ENCODE peak calls at places on chromosomes 12 and 14, in seven cellular contexts. One of them, this sample, is unnamed.
A peak's percentile ranks its signal among the peaks of the same experiment; 100 is the strongest.

GRCh38 chr12:46832084-46832704 is 6.4 kb upstream of the SLC38A4 start:
- DNase-seq in HCT116: no peak
- DNase-seq in breast epithelium: no peak
- DNase-seq in H1: no peak
- DNase-seq in stomach: no peak
- DNase-seq in endothelial cell of umbilical vein: no peak
- DNase-seq in esophagus muscularis mucosa: no peak
- DNase-seq in this sample: no peak

GRCh38 chr12:617304-617915 is 45.8 kb downstream of the NINJ2 start:
- DNase-seq in HCT116: no peak
- DNase-seq in breast epithelium: no peak
- DNase-seq in H1: no peak
- DNase-seq in stomach: peak; percentile 42
- DNase-seq in endothelial cell of umbilical vein: peak; percentile 19
- DNase-seq in esophagus muscularis mucosa: no peak
- DNase-seq in this sample: peak; percentile 46

GRCh38 chr14:67059576-67059975 is 129.7 kb upstream of the GARIN2 start:
- DNase-seq in HCT116: no peak
- DNase-seq in breast epithelium: no peak
- DNase-seq in H1: no peak
- DNase-seq in stomach: no peak
- DNase-seq in endothelial cell of umbilical vein: no peak
- DNase-seq in esophagus muscularis mucosa: no peak
- DNase-seq in this sample: no peak

GRCh38 chr14:93023039-93023438 is 92.7 kb downstream of the ITPK1 start:
- DNase-seq in HCT116: peak; percentile 37
- DNase-seq in breast epithelium: no peak
- DNase-seq in H1: no peak
- DNase-seq in stomach: no peak
- DNase-seq in endothelial cell of umbilical vein: no peak
- DNase-seq in esophagus muscularis mucosa: no peak
- DNase-seq in this sample: no peak

GRCh38 chr12:51371295-51371953 is 19.8 kb downstream of the GALNT6 start:
- DNase-seq in HCT116: peak; percentile 71
- DNase-seq in breast epithelium: no peak
- DNase-seq in H1: peak; percentile 75
- DNase-seq in stomach: peak; percentile 62
- DNase-seq in endothelial cell of umbilical vein: peak; percentile 96
- DNase-seq in esophagus muscularis mucosa: no peak
- DNase-seq in this sample: peak; percentile 15

GRCh38 chr12:87827638-87828264 is 201.4 kb downstream of the C12orf50 start:
- DNase-seq in HCT116: peak; percentile 64
- DNase-seq in breast epithelium: no peak
- DNase-seq in H1: no peak
- DNase-seq in stomach: no peak
- DNase-seq in endothelial cell of umbilical vein: peak; percentile 89
- DNase-seq in esophagus muscularis mucosa: no peak
- DNase-seq in this sample: no peak

GRCh38 chr14:104093366-104094055 is 8.0 kb downstream of the ASPG start:
- DNase-seq in HCT116: no peak
- DNase-seq in breast epithelium: no peak
- DNase-seq in H1: no peak
- DNase-seq in stomach: no peak
- DNase-seq in endothelial cell of umbilical vein: no peak
- DNase-seq in esophagus muscularis mucosa: no peak
- DNase-seq in this sample: peak; percentile 60

GRCh38 chr12:50641566-50641965 is 122.3 kb upstream of the ATF1 start:
- DNase-seq in HCT116: no peak
- DNase-seq in breast epithelium: no peak
- DNase-seq in H1: no peak
- DNase-seq in stomach: no peak
- DNase-seq in endothelial cell of umbilical vein: no peak
- DNase-seq in esophagus muscularis mucosa: no peak
- DNase-seq in this sample: no peak

GRCh38 chr14:33404054-33404453 is 465.4 kb downstream of the NPAS3 start:
- DNase-seq in HCT116: no peak
- DNase-seq in breast epithelium: no peak
- DNase-seq in H1: no peak
- DNase-seq in stomach: no peak
- DNase-seq in endothelial cell of umbilical vein: peak; percentile 15
- DNase-seq in esophagus muscularis mucosa: no peak
- DNase-seq in this sample: no peak

GRCh38 chr12:50344775-50345174 is 51.6 kb downstream of the FAM186A start:
- DNase-seq in HCT116: no peak
- DNase-seq in breast epithelium: no peak
- DNase-seq in H1: no peak
- DNase-seq in stomach: no peak
- DNase-seq in endothelial cell of umbilical vein: no peak
- DNase-seq in esophagus muscularis mucosa: no peak
- DNase-seq in this sample: no peak

GRCh38 chr14:31992051-31992450 is 85.1 kb upstream of the ARHGAP5 start:
- DNase-seq in HCT116: no peak
- DNase-seq in breast epithelium: no peak
- DNase-seq in H1: no peak
- DNase-seq in stomach: no peak
- DNase-seq in endothelial cell of umbilical vein: no peak
- DNase-seq in esophagus muscularis mucosa: no peak
- DNase-seq in this sample: no peak

GRCh38 chr14:37497422-37497821 is 97.6 kb downstream of the FOXA1 start:
- DNase-seq in HCT116: no peak
- DNase-seq in breast epithelium: no peak
- DNase-seq in H1: no peak
- DNase-seq in stomach: no peak
- DNase-seq in endothelial cell of umbilical vein: no peak
- DNase-seq in esophagus muscularis mucosa: no peak
- DNase-seq in this sample: no peak

GRCh38 chr12:71397433-71397954 is 42.1 kb upstream of the LGR5 start:
- DNase-seq in HCT116: no peak
- DNase-seq in breast epithelium: no peak
- DNase-seq in H1: no peak
- DNase-seq in stomach: no peak
- DNase-seq in endothelial cell of umbilical vein: no peak
- DNase-seq in esophagus muscularis mucosa: no peak
- DNase-seq in this sample: no peak

GRCh38 chr12:132475304-132476037 is 14.5 kb upstream of the FBRSL1 start:
- DNase-seq in HCT116: no peak
- DNase-seq in breast epithelium: no peak
- DNase-seq in H1: no peak
- DNase-seq in stomach: no peak
- DNase-seq in endothelial cell of umbilical vein: no peak
- DNase-seq in esophagus muscularis mucosa: no peak
- DNase-seq in this sample: no peak

GRCh38 chr14:36647827-36648753 is 13.6 kb upstream of the PAX9 start:
- DNase-seq in HCT116: no peak
- DNase-seq in breast epithelium: no peak
- DNase-seq in H1: no peak
- DNase-seq in stomach: no peak
- DNase-seq in endothelial cell of umbilical vein: peak; percentile 40
- DNase-seq in esophagus muscularis mucosa: peak; percentile 88
- DNase-seq in this sample: no peak

GRCh38 chr14:97458302-97459137 is 661.3 kb downstream of the VRK1 start:
- DNase-seq in HCT116: no peak
- DNase-seq in breast epithelium: no peak
- DNase-seq in H1: peak; percentile 23
- DNase-seq in stomach: peak; percentile 38
- DNase-seq in endothelial cell of umbilical vein: no peak
- DNase-seq in esophagus muscularis mucosa: no peak
- DNase-seq in this sample: peak; percentile 28

GRCh38 chr12:69239922-69240624 is 704 bp downstream of the CPSF6 start:
- DNase-seq in HCT116: no peak
- DNase-seq in breast epithelium: peak; percentile 60
- DNase-seq in H1: no peak
- DNase-seq in stomach: peak; percentile 47
- DNase-seq in endothelial cell of umbilical vein: peak; percentile 50
- DNase-seq in esophagus muscularis mucosa: no peak
- DNase-seq in this sample: peak; percentile 55

GRCh38 chr14:37194698-37195097 is 3.0 kb upstream of the MIPOL1 start:
- DNase-seq in HCT116: no peak
- DNase-seq in breast epithelium: no peak
- DNase-seq in H1: no peak
- DNase-seq in stomach: no peak
- DNase-seq in endothelial cell of umbilical vein: no peak
- DNase-seq in esophagus muscularis mucosa: no peak
- DNase-seq in this sample: no peak

GRCh38 chr14:87233266-87233665 is 759.7 kb downstream of the GALC start:
- DNase-seq in HCT116: no peak
- DNase-seq in breast epithelium: no peak
- DNase-seq in H1: no peak
- DNase-seq in stomach: no peak
- DNase-seq in endothelial cell of umbilical vein: no peak
- DNase-seq in esophagus muscularis mucosa: no peak
- DNase-seq in this sample: no peak

GRCh38 chr14:97432586-97432985 is 635.4 kb downstream of the VRK1 start:
- DNase-seq in HCT116: no peak
- DNase-seq in breast epithelium: no peak
- DNase-seq in H1: no peak
- DNase-seq in stomach: no peak
- DNase-seq in endothelial cell of umbilical vein: no peak
- DNase-seq in esophagus muscularis mucosa: no peak
- DNase-seq in this sample: no peak

GRCh38 chr12:54258286-54258685 is 21.6 kb downstream of the CBX5 start:
- DNase-seq in HCT116: no peak
- DNase-seq in breast epithelium: no peak
- DNase-seq in H1: no peak
- DNase-seq in stomach: no peak
- DNase-seq in endothelial cell of umbilical vein: no peak
- DNase-seq in esophagus muscularis mucosa: no peak
- DNase-seq in this sample: no peak

GRCh38 chr14:21924479-21924878 is 250.9 kb upstream of the OR4E1 start:
- DNase-seq in HCT116: no peak
- DNase-seq in breast epithelium: no peak
- DNase-seq in H1: no peak
- DNase-seq in stomach: no peak
- DNase-seq in endothelial cell of umbilical vein: peak; percentile 43
- DNase-seq in esophagus muscularis mucosa: no peak
- DNase-seq in this sample: peak; percentile 42

GRCh38 chr14:21915814-21916213 is 242.2 kb upstream of the OR4E1 start:
- DNase-seq in HCT116: no peak
- DNase-seq in breast epithelium: no peak
- DNase-seq in H1: no peak
- DNase-seq in stomach: peak; percentile 77
- DNase-seq in endothelial cell of umbilical vein: peak; percentile 91
- DNase-seq in esophagus muscularis mucosa: no peak
- DNase-seq in this sample: no peak

GRCh38 chr14:21923820-21924219 is 250.2 kb upstream of the OR4E1 start:
- DNase-seq in HCT116: no peak
- DNase-seq in breast epithelium: no peak
- DNase-seq in H1: no peak
- DNase-seq in stomach: no peak
- DNase-seq in endothelial cell of umbilical vein: peak; percentile 88
- DNase-seq in esophagus muscularis mucosa: no peak
- DNase-seq in this sample: no peak

GRCh38 chr14:21917699-21918436 is 244.2 kb upstream of the OR4E1 start:
- DNase-seq in HCT116: peak; percentile 31
- DNase-seq in breast epithelium: no peak
- DNase-seq in H1: no peak
- DNase-seq in stomach: peak; percentile 53
- DNase-seq in endothelial cell of umbilical vein: peak; percentile 91
- DNase-seq in esophagus muscularis mucosa: no peak
- DNase-seq in this sample: peak; percentile 28

GRCh38 chr14:21921453-21921852 is 247.8 kb upstream of the OR4E1 start:
- DNase-seq in HCT116: no peak
- DNase-seq in breast epithelium: no peak
- DNase-seq in H1: no peak
- DNase-seq in stomach: no peak
- DNase-seq in endothelial cell of umbilical vein: no peak
- DNase-seq in esophagus muscularis mucosa: no peak
- DNase-seq in this sample: no peak
- H3K4me1 ChIP-seq in HCT116: no peaks in the 10 kb centered on the region
- H3K4me1 ChIP-seq in breast epithelium: no peaks in the 10 kb centered on the region
- H3K4me1 ChIP-seq in H1: no peaks in the 10 kb centered on the region
- H3K4me1 ChIP-seq in stomach: peaks cover 12% of the 10 kb centered on the region
- H3K4me1 ChIP-seq in endothelial cell of umbilical vein: peaks cover 48% of the 10 kb centered on the region
- H3K4me1 ChIP-seq in esophagus muscularis mucosa: no peaks in the 10 kb centered on the region
- H3K4me1 ChIP-seq in this sample: no peaks in the 10 kb centered on the region

GRCh38 chr12:131162113-131162512 is 208.4 kb downstream of the ADGRD1 start:
- DNase-seq in HCT116: no peak
- DNase-seq in breast epithelium: no peak
- DNase-seq in H1: no peak
- DNase-seq in stomach: no peak
- DNase-seq in endothelial cell of umbilical vein: no peak
- DNase-seq in esophagus muscularis mucosa: peak; percentile 91
- DNase-seq in this sample: no peak

GRCh38 chr12:131153956-131154355 is 200.2 kb downstream of the ADGRD1 start:
- DNase-seq in HCT116: no peak
- DNase-seq in breast epithelium: no peak
- DNase-seq in H1: no peak
- DNase-seq in stomach: no peak
- DNase-seq in endothelial cell of umbilical vein: no peak
- DNase-seq in esophagus muscularis mucosa: peak; percentile 68
- DNase-seq in this sample: no peak

GRCh38 chr12:131155131-131155530 is 201.4 kb downstream of the ADGRD1 start:
- DNase-seq in HCT116: no peak
- DNase-seq in breast epithelium: no peak
- DNase-seq in H1: no peak
- DNase-seq in stomach: no peak
- DNase-seq in endothelial cell of umbilical vein: no peak
- DNase-seq in esophagus muscularis mucosa: peak; percentile 60
- DNase-seq in this sample: no peak

GRCh38 chr12:131159660-131160059 is 206.0 kb downstream of the ADGRD1 start:
- DNase-seq in HCT116: peak; percentile 18
- DNase-seq in breast epithelium: no peak
- DNase-seq in H1: peak; percentile 13
- DNase-seq in stomach: no peak
- DNase-seq in endothelial cell of umbilical vein: no peak
- DNase-seq in esophagus muscularis mucosa: no peak
- DNase-seq in this sample: no peak

DNA sequence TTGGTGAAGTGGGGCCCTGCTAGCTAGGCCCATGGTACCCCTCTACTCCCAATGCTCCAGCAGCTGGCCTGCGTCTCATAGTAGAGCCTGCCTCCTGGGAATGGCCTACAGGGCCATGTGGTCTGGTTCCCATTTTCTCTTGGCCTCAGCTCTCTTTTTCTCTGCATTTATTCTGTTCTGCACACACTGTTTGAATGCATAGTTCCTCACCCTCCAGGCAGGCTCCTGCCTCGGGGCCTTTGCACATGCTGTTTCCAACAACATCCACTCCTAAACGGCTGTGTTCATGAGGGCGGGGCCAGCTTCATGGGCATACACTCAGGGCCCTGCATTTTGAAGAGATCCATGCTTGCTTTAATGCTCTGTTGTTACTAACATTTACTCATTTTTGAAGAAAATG is 204.0 kb downstream of the ADGRD1 start:
- DNase-seq in HCT116: no peak
- DNase-seq in breast epithelium: no peak
- DNase-seq in H1: no peak
- DNase-seq in stomach: no peak
- DNase-seq in endothelial cell of umbilical vein: no peak
- DNase-seq in esophagus muscularis mucosa: peak; percentile 74
- DNase-seq in this sample: no peak
- TF ChIP-seq POLR2AphosphoS5 in HCT116: no peak
- TF ChIP-seq POLR2AphosphoS5 in breast epithelium: no peak
- TF ChIP-seq POLR2AphosphoS5 in H1: no peak
- TF ChIP-seq POLR2AphosphoS5 in stomach: no peak
- TF ChIP-seq POLR2AphosphoS5 in endothelial cell of umbilical vein: no peak
- TF ChIP-seq POLR2AphosphoS5 in esophagus muscularis mucosa: no peak
- TF ChIP-seq POLR2AphosphoS5 in this sample: no peak

GRCh38 chr14:61923348-61923747 is 161.1 kb downstream of the SNAPC1 start:
- DNase-seq in HCT116: no peak
- DNase-seq in breast epithelium: no peak
- DNase-seq in H1: no peak
- DNase-seq in stomach: no peak
- DNase-seq in endothelial cell of umbilical vein: no peak
- DNase-seq in esophagus muscularis mucosa: no peak
- DNase-seq in this sample: no peak
- TF ChIP-seq CTCF in HCT116: peak; percentile 13
- TF ChIP-seq CTCF in breast epithelium: no peak
- TF ChIP-seq CTCF in H1: no peak
- TF ChIP-seq CTCF in stomach: no peak
- TF ChIP-seq CTCF in endothelial cell of umbilical vein: no peak
- TF ChIP-seq CTCF in esophagus muscularis mucosa: no peak
- TF ChIP-seq CTCF in this sample: no peak

GRCh38 chr12:22437031-22437806 is 102.7 kb upstream of the ST8SIA1 start:
- DNase-seq in HCT116: no peak
- DNase-seq in breast epithelium: no peak
- DNase-seq in H1: no peak
- DNase-seq in stomach: no peak
- DNase-seq in endothelial cell of umbilical vein: no peak
- DNase-seq in esophagus muscularis mucosa: no peak
- DNase-seq in this sample: no peak
- H3K4me1 ChIP-seq in HCT116: no peaks in the 10 kb centered on the region
- H3K4me1 ChIP-seq in breast epithelium: no peaks in the 10 kb centered on the region
- H3K4me1 ChIP-seq in H1: no peaks in the 10 kb centered on the region
- H3K4me1 ChIP-seq in stomach: no peaks in the 10 kb centered on the region
- H3K4me1 ChIP-seq in endothelial cell of umbilical vein: no peaks in the 10 kb centered on the region
- H3K4me1 ChIP-seq in esophagus muscularis mucosa: peaks cover 14% of the 10 kb centered on the region
- H3K4me1 ChIP-seq in this sample: no peaks in the 10 kb centered on the region

This sample was measured in transverse colon.